ENCODE peak calls at places on chromosomes 1 and 21, in six cellular contexts. K is right lobe of liver, A is heart left ventricle, H is pancreas, O is upper lobe of right lung, C is GM06990. W is an unnamed sample.

GRCh38 chr1:32767156-32767555 is 50.0 kb downstream of the YARS1 start:
- DNase-seq in K (no peak), A (no peak), H (no peak), O (peak), C (no peak), W (no peak)

GRCh38 chr1:21912038-21912758 is 24.9 kb downstream of the HSPG2 start:
- DNase-seq in K (no peak), A (peak), H (no peak), O (no peak), C (no peak), W (no peak)

GRCh38 chr21:15343066-15343465 is 278.3 kb upstream of the NRIP1 start:
- DNase-seq in K (no peak), A (no peak), H (no peak), O (no peak), C (no peak), W (no peak)

GRCh38 chr1:110412576-110412975 is 5.1 kb upstream of the LAMTOR5 start:
- DNase-seq in K (peak), A (peak), H (peak), O (peak), C (peak), W (peak)

GRCh38 chr1:224615861-224616760 is at the start of gene CNIH3:
- DNase-seq in K (no peak), A (no peak), H (peak), O (no peak), C (no peak), W (no peak)

GRCh38 chr1:170604065-170604464 is 59.9 kb upstream of the PRRX1 start:
- DNase-seq in K (no peak), A (no peak), H (no peak), O (no peak), C (no peak), W (no peak)

GRCh38 chr1:228958741-228959140 is 223.5 kb downstream of the RHOU start:
- DNase-seq in K (no peak), A (no peak), H (no peak), O (no peak), C (no peak), W (no peak)

GRCh38 chr1:236480758-236481436 is 42.9 kb upstream of the LGALS8 start:
- DNase-seq in K (no peak), A (no peak), H (peak), O (no peak), C (no peak), W (no peak)

GRCh38 chr1:38015978-38016640 is 3.6 kb downstream of the UTP11 start:
- DNase-seq in K (no peak), A (no peak), H (no peak), O (peak), C (no peak), W (no peak)

GRCh38 chr1:243260221-243260880 is 4.5 kb downstream of the SDCCAG8 start:
- DNase-seq in K (no peak), A (no peak), H (no peak), O (no peak), C (no peak), W (no peak)

GRCh38 chr1:64650411-64650810 is 94.5 kb upstream of the RAVER2 start:
- DNase-seq in K (no peak), A (no peak), H (no peak), O (no peak), C (no peak), W (no peak)

GRCh38 chr1:234617135-234617985 is 7.4 kb upstream of the IRF2BP2 start:
- DNase-seq in K (peak), A (no peak), H (no peak), O (no peak), C (no peak), W (no peak)

GRCh38 chr1:150420560-150421265 is 56.8 kb downstream of the RPRD2 start:
- DNase-seq in K (no peak), A (no peak), H (no peak), O (no peak), C (no peak), W (no peak)

GRCh38 chr1:44834328-44834727 is 8.7 kb downstream of the PTCH2 start:
- DNase-seq in K (no peak), A (no peak), H (no peak), O (no peak), C (no peak), W (no peak)

GRCh38 chr1:12232221-12232620 is 2.4 kb downstream of the VPS13D start:
- DNase-seq in K (peak), A (no peak), H (no peak), O (no peak), C (no peak), W (no peak)

DNA sequence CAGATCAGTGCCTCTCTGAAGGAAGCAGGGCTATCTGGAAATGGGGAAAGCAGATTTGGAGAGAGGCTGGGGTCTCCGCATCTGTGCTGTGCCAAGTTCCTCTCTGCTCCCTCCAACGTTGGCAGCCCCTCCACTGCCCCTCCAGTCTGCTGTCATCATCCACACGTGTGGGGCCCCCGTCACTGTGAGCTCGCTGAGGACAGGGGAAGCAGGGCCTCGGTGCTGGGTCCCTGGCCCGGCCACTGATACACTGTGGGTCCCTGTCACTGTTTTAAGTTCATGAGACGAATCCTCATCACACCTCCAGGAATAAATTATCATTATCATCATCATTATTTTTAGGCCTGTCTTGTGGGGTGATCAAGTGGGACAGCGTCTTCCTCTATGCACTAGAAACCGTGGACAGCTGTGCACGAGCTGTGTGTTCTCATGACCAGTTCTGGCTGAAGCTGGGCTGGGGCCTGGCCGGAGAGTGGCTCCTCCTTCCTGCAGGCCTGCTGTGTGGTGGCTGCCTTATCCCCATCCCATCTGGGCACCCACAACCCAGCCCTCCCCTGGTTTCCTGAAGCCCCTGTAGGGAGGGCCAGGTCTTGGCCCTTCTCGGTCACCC is 52.2 kb downstream of the DMRTB1 start:
- DNase-seq in K (no peak), A (no peak), H (no peak), O (no peak), C (no peak), W (no peak)
- TF ChIP-seq CTCF in K (no peak), A (no peak), H (no peak), O (no peak), C (no peak), W (no peak)

DNA sequence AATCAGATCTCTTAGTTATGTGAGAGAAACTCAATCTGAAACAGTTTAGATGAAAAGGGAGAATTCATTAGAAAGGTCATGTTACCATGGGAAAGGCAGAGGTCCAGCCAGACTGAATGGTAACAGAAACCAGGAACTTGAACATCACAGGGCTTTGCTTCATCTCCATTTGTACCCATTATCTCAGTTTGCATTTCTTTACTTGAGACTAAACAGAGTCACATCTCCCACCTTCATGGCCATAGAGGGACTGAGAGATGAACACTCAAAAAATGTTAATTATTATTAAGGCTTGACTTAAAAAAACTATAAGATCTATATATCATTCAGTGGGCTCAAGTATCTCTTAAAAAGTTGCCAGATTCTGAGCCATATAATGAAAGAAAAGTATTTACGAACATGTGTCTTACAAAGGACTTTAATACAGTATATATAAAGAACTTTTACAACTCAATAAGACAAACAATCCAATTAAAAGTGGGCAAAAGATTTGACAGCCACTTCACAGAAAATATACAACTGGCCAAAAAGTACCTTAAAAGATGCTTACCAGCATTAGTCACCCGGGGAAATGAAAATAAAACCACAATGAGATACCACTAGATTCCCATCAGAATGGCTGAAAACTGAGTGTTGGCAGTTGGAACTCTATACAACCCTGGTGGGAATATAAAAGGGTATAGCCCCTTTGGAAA is 13.2 kb downstream of the KYAT3 start:
- DNase-seq in K (no peak), A (no peak), H (no peak), O (no peak), C (no peak), W (no peak)
- TF ChIP-seq CTCF in K (no peak), A (no peak), H (no peak), O (no peak), C (no peak), W (no peak)

DNA sequence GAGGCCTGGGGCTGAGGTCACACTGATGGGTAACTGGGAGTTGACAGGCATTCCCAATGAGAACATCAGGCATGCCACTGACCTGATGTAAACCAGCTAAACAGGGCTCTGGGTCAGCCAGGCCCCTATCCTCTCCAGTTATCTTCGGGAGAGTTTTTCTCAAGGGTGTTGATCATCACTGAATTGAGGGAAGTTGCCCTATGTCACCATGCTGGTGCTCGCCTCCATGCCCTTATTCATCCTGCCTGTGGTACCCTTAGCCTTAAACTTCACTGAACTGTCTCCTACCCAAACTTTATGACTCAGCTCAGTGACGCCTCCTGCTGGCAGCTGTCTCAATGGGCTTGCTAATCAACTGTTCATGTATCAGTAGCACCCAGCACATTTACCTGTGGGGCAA is 80.7 kb upstream of the TNR start:
- DNase-seq in K (peak), A (peak), H (peak), O (no peak), C (no peak), W (peak)
- TF ChIP-seq CTCF in K (peak), A (peak), H (peak), O (peak), C (peak), W (peak)

GRCh38 chr1:1207254-1207902 is 986 bp upstream of the TNFRSF18 start:
- DNase-seq in K (peak), A (peak), H (no peak), O (no peak), C (peak), W (no peak)

GRCh38 chr1:1205769-1206375 is 520 bp downstream of the TNFRSF18 start:
- DNase-seq in K (peak), A (peak), H (no peak), O (no peak), C (peak), W (no peak)

GRCh38 chr1:1204998-1205768 is 1.2 kb downstream of the TNFRSF18 start:
- DNase-seq in K (peak), A (peak), H (no peak), O (no peak), C (peak), W (no peak)

GRCh38 chr1:1204425-1204920 is 1.9 kb downstream of the TNFRSF18 start:
- DNase-seq in K (peak), A (peak), H (no peak), O (no peak), C (peak), W (no peak)

GRCh38 chr1:1206376-1207253 is at the start of gene TNFRSF18:
- DNase-seq in K (peak), A (peak), H (no peak), O (no peak), C (peak), W (no peak)
- TF ChIP-seq CTCF in K (no peak), A (no peak), H (no peak), O (no peak), C (peak), W (no peak)

GRCh38 chr21:18801468-18801867 is 397.9 kb upstream of the TMPRSS15 start:
- DNase-seq in K (no peak), A (no peak), H (no peak), O (no peak), C (no peak), W (no peak)
- TF ChIP-seq CTCF in K (no peak), A (peak), H (no peak), O (peak), C (no peak), W (no peak)

DNA sequence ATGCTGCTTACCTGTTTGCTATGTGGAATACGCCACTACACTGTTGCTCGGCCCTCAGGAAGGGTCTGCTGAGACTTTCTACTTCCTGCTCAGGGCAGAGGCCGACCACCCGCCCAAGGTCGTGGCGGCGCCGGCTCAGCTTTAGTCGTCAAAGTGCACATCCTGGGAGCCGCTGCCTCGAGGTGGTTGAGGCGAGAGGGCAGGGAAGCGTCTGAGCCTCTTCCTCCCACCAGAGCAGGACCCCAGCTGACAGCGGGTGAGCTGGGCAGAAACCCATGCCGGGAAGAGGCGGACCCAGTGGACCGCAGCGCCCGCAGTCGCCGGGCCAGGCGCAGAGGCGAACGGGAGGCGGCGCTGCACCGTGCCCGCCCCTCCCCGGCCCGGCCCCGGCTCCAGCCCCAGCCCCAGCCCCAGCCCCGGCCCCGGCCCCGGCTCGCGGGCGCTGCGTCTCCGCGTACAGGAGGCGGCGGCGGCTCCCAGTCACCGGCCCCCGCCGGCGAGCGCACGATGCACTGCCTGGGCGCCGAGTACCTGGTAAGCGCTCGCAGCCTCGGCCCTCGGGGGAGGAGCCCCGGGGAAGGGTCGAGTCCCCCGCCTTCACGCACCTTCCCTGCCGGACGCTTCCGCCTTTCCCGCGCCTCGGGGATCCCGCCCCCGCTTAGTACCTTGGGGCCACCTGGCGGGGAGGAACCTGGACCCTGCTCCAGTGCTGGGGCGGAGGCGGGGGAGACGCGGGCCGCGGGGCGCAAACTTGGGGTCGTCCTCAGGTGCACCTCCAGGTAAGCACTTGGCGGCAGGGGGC is at the start of gene SLC44A3:
- DNase-seq in K (peak), A (peak), H (peak), O (peak), C (no peak), W (peak)
- TF ChIP-seq CTCF in K (peak), A (peak), H (no peak), O (peak), C (no peak), W (no peak)

DNA sequence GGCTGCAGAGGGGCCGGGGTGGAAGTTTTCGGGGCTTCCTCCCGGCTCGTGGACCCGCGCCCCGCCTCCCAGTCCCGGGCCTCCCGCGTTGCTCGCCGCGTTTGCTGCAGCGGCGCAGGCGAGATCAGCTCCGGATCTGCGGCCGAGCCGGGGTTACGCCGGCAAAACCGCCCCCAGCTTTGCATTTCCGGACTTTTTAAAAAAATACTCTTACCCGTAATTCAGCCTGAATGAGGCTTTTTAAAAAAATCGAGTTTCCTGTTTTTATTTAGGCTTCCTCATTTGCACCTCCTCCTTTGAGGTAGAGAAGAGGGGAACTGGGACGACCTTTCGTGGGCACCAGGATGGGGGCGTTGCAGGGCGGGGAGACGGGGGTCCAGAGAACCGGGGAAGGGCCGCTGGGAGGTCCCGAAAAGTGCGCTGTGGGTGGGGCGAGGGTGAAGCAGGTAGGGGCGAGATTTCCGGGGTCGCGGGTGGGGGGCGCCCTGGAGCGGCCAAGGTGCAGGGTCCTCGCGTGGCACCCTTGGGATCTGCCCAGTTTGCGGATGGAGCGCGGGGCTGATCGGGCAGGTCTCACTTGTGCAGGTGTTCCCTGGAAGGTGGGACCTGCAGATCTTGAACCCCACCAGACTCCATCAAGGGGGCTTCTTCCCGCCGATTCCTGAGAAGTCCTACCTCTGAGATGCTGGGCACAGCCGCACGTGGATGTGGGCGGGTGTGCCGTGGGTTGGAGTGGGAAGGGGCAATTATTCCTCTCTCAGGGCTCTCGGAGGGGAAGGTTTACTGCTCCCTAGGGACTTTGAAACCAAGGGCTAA is 1.1 kb downstream of the PIK3CD start:
- DNase-seq in K (peak), A (no peak), H (no peak), O (peak), C (peak), W (peak)
- TF ChIP-seq CTCF in K (no peak), A (no peak), H (no peak), O (no peak), C (peak), W (peak)

DNA sequence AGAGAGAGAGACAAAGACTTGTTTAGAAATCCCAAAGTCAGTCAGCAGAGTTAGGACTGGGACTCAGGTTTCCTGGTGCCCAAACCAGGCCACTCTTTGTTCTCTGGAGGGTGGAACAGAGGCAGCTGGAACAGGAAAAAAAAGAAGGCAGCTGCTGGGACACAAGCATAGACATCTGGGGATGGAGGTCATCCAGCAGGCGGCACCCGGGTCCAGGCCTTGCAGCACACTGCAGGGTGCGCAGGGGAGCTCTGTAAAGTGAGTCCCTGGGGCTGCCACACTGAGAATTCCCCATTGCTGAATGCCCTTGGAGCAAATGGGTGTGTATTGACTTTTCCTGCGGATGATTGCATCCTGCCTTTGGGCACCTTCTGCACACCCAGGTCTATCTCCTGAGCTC is 222.9 kb upstream of the CSF3R start:
- DNase-seq in K (no peak), A (no peak), H (no peak), O (no peak), C (no peak), W (no peak)
- TF ChIP-seq CTCF in K (no peak), A (no peak), H (no peak), O (no peak), C (no peak), W (no peak)

GRCh38 chr1:113976609-113977278 is 2.5 kb upstream of the OLFML3 start:
- DNase-seq in K (no peak), A (no peak), H (no peak), O (no peak), C (no peak), W (no peak)
- TF ChIP-seq CTCF in K (peak), A (peak), H (no peak), O (peak), C (peak), W (peak)